ENCODE peak calls at places on chromosomes 1 and 21, in five cellular contexts. One of them, this sample, is unnamed.

GRCh38 chr1:6033986-6034749 is 11.5 kb upstream of the KCNAB2 start:
- DNase-seq in kidney epithelial cell: no peak
- DNase-seq in cardiac muscle cell: peak; percentile 30
- DNase-seq in SK-N-SH: peak; percentile 91
- DNase-seq in stomach: peak; percentile 44
- DNase-seq in this sample: no peak

GRCh38 chr1:162500805-162501204 is 3.2 kb downstream of the UHMK1 start:
- DNase-seq in kidney epithelial cell: no peak
- DNase-seq in cardiac muscle cell: peak; percentile 14
- DNase-seq in SK-N-SH: no peak
- DNase-seq in stomach: no peak
- DNase-seq in this sample: no peak

GRCh38 chr1:199508653-199509052 is 518.9 kb upstream of the NR5A2 start:
- DNase-seq in kidney epithelial cell: no peak
- DNase-seq in cardiac muscle cell: no peak
- DNase-seq in SK-N-SH: no peak
- DNase-seq in stomach: no peak
- DNase-seq in this sample: no peak

GRCh38 chr1:177131723-177132122 is 32.8 kb downstream of the ASTN1 start:
- DNase-seq in kidney epithelial cell: no peak
- DNase-seq in cardiac muscle cell: no peak
- DNase-seq in SK-N-SH: no peak
- DNase-seq in stomach: no peak
- DNase-seq in this sample: no peak

GRCh38 chr21:44875341-44875740 is 1.9 kb upstream of the PTTG1IP start:
- DNase-seq in kidney epithelial cell: no peak
- DNase-seq in cardiac muscle cell: peak; percentile 63
- DNase-seq in SK-N-SH: no peak
- DNase-seq in stomach: no peak
- DNase-seq in this sample: no peak

GRCh38 chr21:28856588-28857250 is 136.0 kb downstream of the LTN1 start:
- DNase-seq in kidney epithelial cell: no peak
- DNase-seq in cardiac muscle cell: peak; percentile 5
- DNase-seq in SK-N-SH: no peak
- DNase-seq in stomach: no peak
- DNase-seq in this sample: no peak

GRCh38 chr1:112083487-112083886 is 94.0 kb upstream of the KCND3 start:
- DNase-seq in kidney epithelial cell: no peak
- DNase-seq in cardiac muscle cell: peak; percentile 23
- DNase-seq in SK-N-SH: no peak
- DNase-seq in stomach: no peak
- DNase-seq in this sample: no peak

GRCh38 chr1:245605480-245606156 is 450.8 kb downstream of the KIF26B start:
- DNase-seq in kidney epithelial cell: no peak
- DNase-seq in cardiac muscle cell: peak; percentile 94
- DNase-seq in SK-N-SH: peak; percentile 91
- DNase-seq in stomach: no peak
- DNase-seq in this sample: peak; percentile 60

DNA sequence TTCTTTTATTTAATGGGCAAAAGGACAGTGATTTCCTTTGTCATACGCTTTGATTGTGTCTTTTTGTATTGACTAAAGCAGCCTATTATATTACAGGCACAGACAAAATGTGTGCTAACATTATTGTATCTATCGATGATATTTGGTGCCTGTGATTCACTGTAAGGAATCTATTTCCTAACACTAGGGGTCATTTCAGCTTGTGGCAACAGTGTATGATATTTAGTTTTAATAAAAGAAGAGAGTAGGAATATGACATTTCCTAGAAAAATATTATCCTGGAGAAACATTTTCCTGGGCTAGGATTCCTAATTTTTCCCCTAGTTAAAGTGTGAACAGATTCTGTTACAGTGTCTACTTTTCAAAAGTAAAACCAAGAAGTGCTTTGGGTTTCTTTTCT is 42.8 kb downstream of the TYW3 start:
- DNase-seq in kidney epithelial cell: no peak
- DNase-seq in cardiac muscle cell: no peak
- DNase-seq in SK-N-SH: no peak
- DNase-seq in stomach: no peak
- DNase-seq in this sample: no peak
- TF ChIP-seq CTCF in kidney epithelial cell: no peak
- TF ChIP-seq CTCF in cardiac muscle cell: no peak
- TF ChIP-seq CTCF in SK-N-SH: peak; percentile 17
- TF ChIP-seq CTCF in stomach: no peak
- TF ChIP-seq CTCF in this sample: no peak

GRCh38 chr1:100526894-100527293 is 11.0 kb upstream of the GPR88 start:
- DNase-seq in kidney epithelial cell: no peak
- DNase-seq in cardiac muscle cell: no peak
- DNase-seq in SK-N-SH: no peak
- DNase-seq in stomach: no peak
- DNase-seq in this sample: no peak
- TF ChIP-seq CTCF in kidney epithelial cell: no peak
- TF ChIP-seq CTCF in cardiac muscle cell: no peak
- TF ChIP-seq CTCF in SK-N-SH: no peak
- TF ChIP-seq CTCF in stomach: no peak
- TF ChIP-seq CTCF in this sample: no peak

GRCh38 chr21:15195768-15196167 is 131.0 kb upstream of the NRIP1 start:
- DNase-seq in kidney epithelial cell: no peak
- DNase-seq in cardiac muscle cell: no peak
- DNase-seq in SK-N-SH: no peak
- DNase-seq in stomach: no peak
- DNase-seq in this sample: no peak

GRCh38 chr21:15197696-15198095 is 132.9 kb upstream of the NRIP1 start:
- DNase-seq in kidney epithelial cell: no peak
- DNase-seq in cardiac muscle cell: peak; percentile 25
- DNase-seq in SK-N-SH: no peak
- DNase-seq in stomach: no peak
- DNase-seq in this sample: no peak

GRCh38 chr21:15195104-15195503 is 130.3 kb upstream of the NRIP1 start:
- DNase-seq in kidney epithelial cell: no peak
- DNase-seq in cardiac muscle cell: no peak
- DNase-seq in SK-N-SH: no peak
- DNase-seq in stomach: no peak
- DNase-seq in this sample: no peak

GRCh38 chr21:15199940-15200339 is 135.1 kb upstream of the NRIP1 start:
- DNase-seq in kidney epithelial cell: no peak
- DNase-seq in cardiac muscle cell: no peak
- DNase-seq in SK-N-SH: no peak
- DNase-seq in stomach: no peak
- DNase-seq in this sample: no peak

DNA sequence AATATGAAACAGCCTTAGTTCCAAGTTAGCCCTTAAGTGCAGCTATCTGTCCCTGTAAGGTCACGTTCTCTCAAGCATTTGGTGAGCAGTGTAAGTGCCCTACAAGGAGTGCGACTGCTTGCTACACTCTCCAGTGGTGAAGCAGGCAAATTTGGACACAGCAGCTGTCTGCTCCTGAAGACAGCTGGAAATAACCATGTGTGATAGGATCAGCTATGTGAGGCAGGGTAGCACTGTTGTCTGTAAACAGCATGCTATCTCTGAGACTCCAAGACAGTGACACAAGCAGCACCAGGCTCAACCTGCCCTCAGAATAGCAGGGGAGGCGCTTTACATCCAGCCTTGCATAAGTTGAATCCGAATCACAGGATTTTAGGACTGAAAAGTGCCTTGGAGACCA is 134.6 kb upstream of the NRIP1 start:
- DNase-seq in kidney epithelial cell: no peak
- DNase-seq in cardiac muscle cell: no peak
- DNase-seq in SK-N-SH: no peak
- DNase-seq in stomach: no peak
- DNase-seq in this sample: no peak
- TF ChIP-seq CTCF in kidney epithelial cell: no peak
- TF ChIP-seq CTCF in cardiac muscle cell: no peak
- TF ChIP-seq CTCF in SK-N-SH: no peak
- TF ChIP-seq CTCF in stomach: no peak
- TF ChIP-seq CTCF in this sample: no peak

GRCh38 chr1:90149101-90149500 is 154.2 kb downstream of the ZNF326 start:
- DNase-seq in kidney epithelial cell: no peak
- DNase-seq in cardiac muscle cell: no peak
- DNase-seq in SK-N-SH: no peak
- DNase-seq in stomach: no peak
- DNase-seq in this sample: no peak
- TF ChIP-seq CTCF in kidney epithelial cell: no peak
- TF ChIP-seq CTCF in cardiac muscle cell: no peak
- TF ChIP-seq CTCF in SK-N-SH: peak; percentile 29
- TF ChIP-seq CTCF in stomach: no peak
- TF ChIP-seq CTCF in this sample: no peak

GRCh38 chr1:47780469-47780995 is 216.7 kb downstream of the TRABD2B start:
- DNase-seq in kidney epithelial cell: no peak
- DNase-seq in cardiac muscle cell: no peak
- DNase-seq in SK-N-SH: no peak
- DNase-seq in stomach: no peak
- DNase-seq in this sample: no peak

GRCh38 chr1:47783638-47784293 is 213.4 kb downstream of the TRABD2B start:
- DNase-seq in kidney epithelial cell: no peak
- DNase-seq in cardiac muscle cell: no peak
- DNase-seq in SK-N-SH: no peak
- DNase-seq in stomach: no peak
- DNase-seq in this sample: no peak

GRCh38 chr1:47779613-47780012 is 217.6 kb downstream of the TRABD2B start:
- DNase-seq in kidney epithelial cell: no peak
- DNase-seq in cardiac muscle cell: no peak
- DNase-seq in SK-N-SH: no peak
- DNase-seq in stomach: no peak
- DNase-seq in this sample: no peak

GRCh38 chr1:47782414-47783165 is 214.6 kb downstream of the TRABD2B start:
- DNase-seq in kidney epithelial cell: no peak
- DNase-seq in cardiac muscle cell: peak; percentile 17
- DNase-seq in SK-N-SH: no peak
- DNase-seq in stomach: no peak
- DNase-seq in this sample: no peak

GRCh38 chr1:47781171-47781959 is 215.8 kb downstream of the TRABD2B start:
- DNase-seq in kidney epithelial cell: no peak
- DNase-seq in cardiac muscle cell: no peak
- DNase-seq in SK-N-SH: no peak
- DNase-seq in stomach: peak; percentile 29
- DNase-seq in this sample: no peak
- TF ChIP-seq CTCF in kidney epithelial cell: no peak
- TF ChIP-seq CTCF in cardiac muscle cell: no peak
- TF ChIP-seq CTCF in SK-N-SH: no peak
- TF ChIP-seq CTCF in stomach: no peak
- TF ChIP-seq CTCF in this sample: no peak

This sample was measured in BJ.